ENCODE peak calls at places on chromosomes 13 and 19, in nine cellular contexts. H is fibroblast of lung; N is psoas muscle; Z is CD4-positive, alpha-beta memory T cell; A is DND-41; J is right atrium auricular region; T is IMR-90; L is Panc1; Y is tibial nerve. P is an unnamed sample.

GRCh38 chr13:109933476-109933875 is 147.1 kb upstream of the IRS2 start:
- DNase-seq in H (no peak), N (no peak), Z (no peak), A (no peak), J (no peak), T (no peak), L (no peak), Y (no peak), P (no peak)

GRCh38 chr19:55287361-55288079 is 3.7 kb downstream of the BRSK1 start:
- DNase-seq in H (no peak), N (no peak), Z (no peak), A (no peak), J (no peak), T (no peak), L (no peak), Y (no peak), P (no peak)

GRCh38 chr13:18628428-18628827 is 553.2 kb downstream of the TUBA3C start:
- DNase-seq in H (no peak), N (no peak), Z (no peak), A (no peak), J (no peak), T (no peak), L (no peak), Y (no peak), P (no peak)

GRCh38 chr13:108102771-108103170 is 112.6 kb downstream of the LIG4 start:
- DNase-seq in H (peak; percentile 1), N (no peak), Z (no peak), A (no peak), J (no peak), T (no peak), L (no peak), Y (no peak), P (no peak)

GRCh38 chr13:110303644-110304043 is 3.3 kb downstream of the COL4A1 start:
- DNase-seq in H (no peak), N (no peak), Z (no peak), A (no peak), J (peak; percentile 53), T (no peak), L (no peak), Y (no peak), P (no peak)

GRCh38 chr19:57688011-57688763 is 6.4 kb downstream of the ZNF551 start:
- DNase-seq in H (no peak), N (no peak), Z (no peak), A (no peak), J (no peak), T (no peak), L (no peak), Y (no peak), P (no peak)

GRCh38 chr13:73303858-73304257 is 245.1 kb downstream of the KLF5 start:
- DNase-seq in H (peak; percentile 74), N (no peak), Z (no peak), A (no peak), J (no peak), T (peak; percentile 75), L (no peak), Y (no peak), P (no peak)

GRCh38 chr13:33262069-33262487 is 23.5 kb downstream of the STARD13 start:
- DNase-seq in H (peak; percentile 82), N (peak; percentile 32), Z (no peak), A (no peak), J (no peak), T (peak; percentile 70), L (no peak), Y (no peak), P (peak; percentile 52)

GRCh38 chr13:64457976-64458375 is 2772.2 kb downstream of the PCDH9 start:
- DNase-seq in H (peak; percentile 50), N (no peak), Z (no peak), A (no peak), J (no peak), T (peak; percentile 38), L (no peak), Y (no peak), P (no peak)

GRCh38 chr19:51439021-51439465 is 19.2 kb downstream of the SIGLEC8 start:
- DNase-seq in H (no peak), N (no peak), Z (peak; percentile 31), A (no peak), J (no peak), T (no peak), L (no peak), Y (peak; percentile 16), P (no peak)

GRCh38 chr13:101474419-101474957 is 22.0 kb downstream of the ITGBL1 start:
- DNase-seq in H (peak; percentile 96), N (no peak), Z (no peak), A (no peak), J (no peak), T (peak; percentile 91), L (no peak), Y (peak; percentile 42), P (peak; percentile 17)

GRCh38 chr19:35019144-35019543 is 11.1 kb upstream of the SCN1B start:
- DNase-seq in H (no peak), N (no peak), Z (no peak), A (no peak), J (no peak), T (no peak), L (no peak), Y (no peak), P (no peak)

GRCh38 chr13:98252931-98253470 is 75.9 kb upstream of the RNF113B start:
- DNase-seq in H (peak; percentile 88), N (no peak), Z (no peak), A (no peak), J (no peak), T (peak; percentile 88), L (no peak), Y (peak; percentile 11), P (peak; percentile 77)

DNA sequence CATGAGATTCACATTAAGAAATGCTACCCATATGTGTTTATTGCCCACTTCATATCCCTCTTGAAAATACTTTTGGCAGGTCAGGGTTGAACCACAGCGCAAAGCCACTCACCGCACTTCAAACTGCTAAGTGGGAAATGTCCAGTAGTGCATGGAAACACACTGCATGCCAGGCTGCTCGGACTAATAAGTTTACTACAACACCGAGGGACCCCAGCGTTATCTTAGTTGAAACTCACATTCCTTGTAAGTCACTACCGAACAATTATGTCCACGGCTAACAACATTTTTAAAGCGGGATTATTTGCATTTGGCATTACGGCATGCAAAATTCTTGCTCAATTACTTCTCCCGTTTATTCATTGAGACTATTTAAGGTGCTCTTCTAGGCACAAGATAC is 4.0 kb downstream of the BRD4 start:
- DNase-seq in H (peak; percentile 35), N (no peak), Z (no peak), A (no peak), J (no peak), T (no peak), L (no peak), Y (no peak), P (no peak)
- H3K4me1 ChIP-seq in H (peaks cover 23% of the 10 kb centered on the region), N (peaks cover 82% of the 10 kb centered on the region), Z (peaks cover 84% of the 10 kb centered on the region), A (peaks cover 48% of the 10 kb centered on the region), J (no peaks in the 10 kb centered on the region), T (peaks cover 30% of the 10 kb centered on the region), L (peaks cover 47% of the 10 kb centered on the region), Y (peaks cover 84% of the 10 kb centered on the region), P (peaks cover 80% of the 10 kb centered on the region)

GRCh38 chr13:40563350-40564125 is 102.9 kb downstream of the FOXO1 start:
- DNase-seq in H (no peak), N (peak; percentile 38), Z (no peak), A (no peak), J (no peak), T (no peak), L (no peak), Y (no peak), P (peak; percentile 59)
- H3K4me1 ChIP-seq in H (no peaks in the 10 kb centered on the region), N (peaks cover 82% of the 10 kb centered on the region), Z (peaks cover 79% of the 10 kb centered on the region), A (no peaks in the 10 kb centered on the region), J (no peaks in the 10 kb centered on the region), T (no peaks in the 10 kb centered on the region), L (no peaks in the 10 kb centered on the region), Y (peaks cover 85% of the 10 kb centered on the region), P (peaks cover 28% of the 10 kb centered on the region)

DNA sequence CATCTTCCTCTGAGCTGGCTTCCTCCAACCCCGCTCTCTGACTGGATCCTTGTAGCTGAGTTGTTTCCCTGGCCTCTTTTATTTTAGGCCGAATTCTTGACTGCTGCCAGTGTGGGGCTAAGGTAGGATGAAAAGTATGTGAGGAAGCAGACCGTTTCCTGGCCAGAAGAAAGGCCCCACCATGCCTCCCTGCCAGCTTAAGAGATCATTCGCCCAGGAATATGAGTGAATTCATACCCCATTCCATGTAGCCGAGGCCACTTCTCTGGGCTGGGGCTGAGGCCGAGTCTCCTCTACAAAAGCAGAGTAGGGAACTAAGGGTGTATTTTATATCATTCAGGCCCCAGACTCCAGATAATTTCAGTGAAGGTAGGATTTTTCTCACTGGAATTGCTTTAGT is 32.3 kb downstream of the NFIX start:
- DNase-seq in H (no peak), N (no peak), Z (no peak), A (no peak), J (no peak), T (no peak), L (no peak), Y (no peak), P (no peak)
- H3K4me1 ChIP-seq in H (peaks cover 15% of the 10 kb centered on the region), N (peaks cover 91% of the 10 kb centered on the region), Z (peaks cover 19% of the 10 kb centered on the region), A (peaks cover 3% of the 10 kb centered on the region), J (no peaks in the 10 kb centered on the region), T (peaks cover 32% of the 10 kb centered on the region), L (peaks cover 49% of the 10 kb centered on the region), Y (peaks cover 92% of the 10 kb centered on the region), P (peaks cover 26% of the 10 kb centered on the region)

GRCh38 chr19:4375164-4375619 is 25.2 kb downstream of the SH3GL1 start:
- DNase-seq in H (no peak), N (peak; percentile 38), Z (no peak), A (no peak), J (no peak), T (no peak), L (no peak), Y (no peak), P (peak; percentile 74)
- H3K4me1 ChIP-seq in H (peaks cover 49% of the 10 kb centered on the region), N (peaks cover 98% of the 10 kb centered on the region), Z (peaks cover 95% of the 10 kb centered on the region), A (no peaks in the 10 kb centered on the region), J (no peaks in the 10 kb centered on the region), T (peaks cover 54% of the 10 kb centered on the region), L (peaks cover 84% of the 10 kb centered on the region), Y (peaks cover 100% of the 10 kb centered on the region), P (peaks cover 96% of the 10 kb centered on the region)

DNA sequence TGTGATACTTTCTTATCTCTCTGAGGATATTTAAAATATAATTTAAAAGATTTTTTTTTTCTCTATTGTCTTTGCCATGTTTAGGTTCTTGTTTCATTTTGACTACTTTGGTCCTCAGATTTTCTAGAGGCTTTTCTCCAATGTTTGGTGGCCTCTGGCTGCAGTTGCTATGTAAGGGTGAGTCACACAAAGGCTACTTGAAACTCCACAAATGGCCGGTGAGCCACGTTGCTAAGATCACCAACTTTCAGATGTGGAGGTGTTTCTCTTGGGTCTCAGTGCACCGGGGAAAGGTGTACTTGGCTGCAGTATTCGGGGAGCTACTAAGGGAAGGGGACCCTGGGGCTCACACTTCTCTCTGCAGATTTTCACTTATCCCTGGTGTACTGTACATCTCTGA is 248.1 kb downstream of the HS6ST3 start:
- DNase-seq in H (no peak), N (no peak), Z (no peak), A (no peak), J (no peak), T (no peak), L (no peak), Y (no peak), P (peak; percentile 29)
- H3K4me1 ChIP-seq in H (no peaks in the 10 kb centered on the region), N (no peaks in the 10 kb centered on the region), Z (no peaks in the 10 kb centered on the region), A (no peaks in the 10 kb centered on the region), J (no peaks in the 10 kb centered on the region), T (no peaks in the 10 kb centered on the region), L (no peaks in the 10 kb centered on the region), Y (no peaks in the 10 kb centered on the region), P (no peaks in the 10 kb centered on the region)